ENCODE peak calls at places on chromosomes 6 and 20, in five cellular contexts. F is tibial nerve, D is cardiac fibroblast, N is body of pancreas, X is lung microvascular endothelial cell. I is an unnamed sample.

GRCh38 chr20:24587384-24588046 is 118.1 kb downstream of the SYNDIG1 start:
- DNase-seq in X (no peak), N (no peak), F (no peak), D (no peak), I (no peak)

GRCh38 chr20:440636-441035 is 21.7 kb downstream of the TBC1D20 start:
- DNase-seq in X (no peak), D (no peak), F (no peak), N (no peak), I (no peak)

GRCh38 chr20:57559286-57559627 is 1.7 kb upstream of the PCK1 start:
- DNase-seq in D (no peak), F (no peak), N (no peak), X (no peak), I (no peak)

GRCh38 chr6:146781836-146782235 is 183.1 kb downstream of the ADGB start:
- DNase-seq in F (no peak), D (no peak), X (no peak), N (no peak), I (no peak)

GRCh38 chr20:53582574-53583351 is 10.9 kb downstream of the ZNF217 start:
- DNase-seq in X (peak; percentile 82), N (peak; percentile 46), D (peak; percentile 94), F (no peak), I (peak; percentile 83)

GRCh38 chr20:1338801-1339200 is 9.9 kb upstream of the SDCBP2 start:
- DNase-seq in D (no peak), N (no peak), X (no peak), F (no peak), I (no peak)

GRCh38 chr20:38139919-38140753 is 24.9 kb downstream of the TGM2 start:
- DNase-seq in N (no peak), F (no peak), X (peak; percentile 86), D (peak; percentile 38), I (peak; percentile 71)

GRCh38 chr6:64034840-64035656 is 399.4 kb downstream of the PHF3 start:
- DNase-seq in D (peak; percentile 8), F (no peak), X (no peak), N (no peak), I (no peak)

GRCh38 chr6:133818320-133818719 is 70.6 kb upstream of the TCF21 start:
- DNase-seq in D (no peak), F (no peak), N (no peak), X (no peak), I (no peak)

GRCh38 chr20:17809714-17810631 is 110.2 kb downstream of the BANF2 start:
- DNase-seq in N (peak; percentile 78), F (no peak), X (no peak), D (no peak), I (peak; percentile 24)

GRCh38 chr20:57080796-57081195 is 185.6 kb downstream of the BMP7 start:
- DNase-seq in N (no peak), D (no peak), F (no peak), X (no peak), I (no peak)

GRCh38 chr6:122109075-122109474 is 290.4 kb upstream of the HSF2 start:
- DNase-seq in N (no peak), D (no peak), F (no peak), X (no peak), I (no peak)

GRCh38 chr20:4165984-4166725 is 150.8 kb upstream of the RNF24 start:
- DNase-seq in F (no peak), N (no peak), X (no peak), D (no peak), I (no peak)

I was measured in dermis blood vessel endothelial cell.